ENCODE peak calls at places on chromosomes 1 and 21, in ten cellular contexts. X is WERI-Rb-1, E is fibroblast of lung, O is dorsolateral prefrontal cortex, B is heart right ventricle, W is PC-9, J is Peyer's patch, T is DND-41, C is mesendoderm, I is pancreas. Y is an unnamed sample.

GRCh38 chr1:19450811-19451564 is 34.4 kb downstream of the CAPZB start:
- DNase-seq in O (no peak), W (peak; percentile 25), C (no peak), I (no peak), X (no peak), T (no peak), B (no peak), E (peak; percentile 97), J (peak; percentile 68), Y (no peak)

GRCh38 chr1:213415686-213416380 is 364.8 kb downstream of the RPS6KC1 start:
- DNase-seq in T (no peak), W (no peak), X (no peak), E (no peak), O (no peak), I (no peak), C (peak; percentile 34), J (no peak), B (no peak), Y (no peak)

GRCh38 chr1:163897401-163898169 is 575.8 kb downstream of the NUF2 start:
- DNase-seq in X (no peak), W (no peak), T (no peak), C (no peak), B (peak; percentile 33), O (no peak), J (no peak), E (peak; percentile 56), I (no peak), Y (no peak)

GRCh38 chr1:4109626-4109940 is 209.5 kb upstream of the C1orf174 start:
- DNase-seq in W (no peak), O (no peak), B (no peak), T (no peak), I (no peak), E (no peak), J (no peak), C (no peak), X (no peak), Y (no peak)

GRCh38 chr1:6245086-6245868 is 1.3 kb downstream of the HES3 start:
- DNase-seq in W (peak; percentile 82), I (peak; percentile 72), E (peak; percentile 73), J (peak; percentile 85), B (peak; percentile 65), T (peak; percentile 83), O (peak; percentile 55), C (peak; percentile 93), X (peak; percentile 83), Y (peak; percentile 75)

GRCh38 chr1:207088731-207089626 is at the start of gene C4BPB:
- DNase-seq in X (no peak), I (peak; percentile 50), T (peak; percentile 72), J (peak; percentile 75), O (no peak), W (peak; percentile 29), B (no peak), C (peak; percentile 45), E (no peak), Y (peak; percentile 60)

GRCh38 chr1:60137406-60137805 is 63.8 kb upstream of the C1orf87 start:
- DNase-seq in X (peak; percentile 7), C (no peak), O (no peak), I (no peak), W (no peak), T (no peak), B (no peak), E (no peak), J (no peak), Y (no peak)

GRCh38 chr21:37200641-37201480 is 66.3 kb downstream of the VPS26C start:
- DNase-seq in I (no peak), W (no peak), O (no peak), B (no peak), C (no peak), X (no peak), J (no peak), E (no peak), T (no peak), Y (no peak)

DNA sequence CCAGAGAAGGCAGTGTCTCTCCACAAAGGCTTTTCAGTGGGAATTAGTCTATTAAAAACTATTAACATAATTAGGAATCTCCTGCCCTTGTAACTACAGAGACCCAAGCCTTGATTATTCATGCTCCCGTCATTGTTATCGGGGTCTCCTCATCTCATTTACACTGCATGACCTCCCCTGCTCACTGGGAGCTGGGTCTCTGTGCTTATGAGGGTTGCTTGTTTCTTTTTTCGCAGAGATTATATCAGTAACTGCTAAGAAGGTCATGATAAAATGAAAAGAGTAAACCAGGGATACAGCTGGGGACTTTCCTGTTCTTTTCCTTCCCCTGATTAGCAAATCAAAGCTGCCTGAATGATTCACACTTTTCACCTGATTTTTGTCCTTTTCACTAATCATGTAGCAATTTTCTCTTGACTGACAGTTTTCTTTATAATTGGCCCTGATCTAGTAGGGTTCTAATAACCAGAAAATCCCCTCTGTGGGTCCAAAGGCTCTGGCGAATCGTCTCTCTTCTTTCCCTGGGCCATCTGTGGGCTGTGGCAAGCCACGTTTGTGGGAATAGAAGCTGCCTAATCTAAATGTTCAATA is 116.5 kb upstream of the BARHL2 start:
- DNase-seq in J (no peak), T (no peak), E (no peak), W (no peak), I (no peak), O (no peak), X (no peak), C (peak; percentile 67), B (no peak), Y (no peak)
- H3K27me3 ChIP-seq in J (no peaks in the 10 kb centered on the region), T (no peaks in the 10 kb centered on the region), E (peaks cover 42% of the 10 kb centered on the region), W (no peaks in the 10 kb centered on the region), I (no peaks in the 10 kb centered on the region), O (peaks cover 65% of the 10 kb centered on the region), X (no peaks in the 10 kb centered on the region), C (peaks cover 38% of the 10 kb centered on the region), B (peaks cover 67% of the 10 kb centered on the region), Y (peaks cover 14% of the 10 kb centered on the region)

DNA sequence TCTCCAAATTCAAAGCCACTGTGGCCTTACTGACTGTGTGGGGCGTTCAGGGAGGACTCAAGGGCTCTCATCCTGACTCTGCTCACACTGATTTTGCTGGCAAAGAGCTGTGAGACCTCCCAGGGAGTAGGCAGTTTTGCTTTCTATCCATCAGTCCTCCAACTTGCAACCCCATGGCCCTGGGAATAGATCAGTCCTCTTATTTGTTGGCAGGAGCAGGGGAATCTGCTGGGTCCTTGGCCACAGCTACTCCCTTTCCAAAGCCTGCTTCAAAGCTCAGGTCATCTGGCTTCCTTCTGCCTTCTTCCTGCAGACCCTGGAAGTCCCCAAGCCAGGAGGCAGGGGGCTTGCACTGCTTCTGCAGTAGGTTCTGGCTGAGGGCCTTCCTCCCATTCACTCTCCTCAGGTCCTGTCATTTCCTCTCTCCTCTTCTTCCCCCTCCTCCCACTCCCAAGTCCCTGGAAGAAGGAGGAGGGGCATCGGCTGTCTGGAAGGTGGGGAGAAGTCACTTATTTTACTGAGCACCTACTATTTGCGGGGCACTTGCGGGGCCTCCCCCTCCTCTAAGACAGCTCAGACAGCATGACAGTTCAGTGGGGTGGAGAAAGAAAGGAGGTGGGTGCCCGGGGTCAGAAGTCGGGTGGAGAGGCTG is 835 bp upstream of the NAV1 start:
- DNase-seq in T (no peak), B (no peak), I (no peak), W (no peak), X (peak; percentile 65), O (no peak), C (peak; percentile 86), E (no peak), J (no peak), Y (no peak)
- H3K27me3 ChIP-seq in T (peaks cover 32% of the 10 kb centered on the region), B (no peaks in the 10 kb centered on the region), I (no peaks in the 10 kb centered on the region), W (no peaks in the 10 kb centered on the region), X (no peaks in the 10 kb centered on the region), O (no peaks in the 10 kb centered on the region), C (no peaks in the 10 kb centered on the region), E (no peaks in the 10 kb centered on the region), J (no peaks in the 10 kb centered on the region), Y (no peaks in the 10 kb centered on the region)

GRCh38 chr1:84995484-84996334 is 1.2 kb downstream of the MCOLN2 start:
- DNase-seq in I (no peak), B (no peak), E (no peak), O (no peak), C (no peak), X (no peak), J (no peak), W (no peak), T (no peak), Y (no peak)

GRCh38 chr1:85001742-85002141 is 4.8 kb upstream of the MCOLN2 start:
- DNase-seq in X (no peak), J (no peak), E (no peak), O (no peak), T (no peak), W (no peak), C (no peak), I (no peak), B (no peak), Y (no peak)

GRCh38 chr1:84997667-84998600 is 1.0 kb upstream of the MCOLN2 start:
- DNase-seq in C (peak; percentile 16), W (no peak), O (no peak), J (no peak), E (peak; percentile 15), I (no peak), T (no peak), B (no peak), X (no peak), Y (peak; percentile 19)

GRCh38 chr1:84996846-84997666 is at the start of gene MCOLN2:
- DNase-seq in I (peak; percentile 44), C (peak; percentile 43), T (no peak), X (peak; percentile 47), O (no peak), E (peak; percentile 12), W (peak; percentile 19), J (peak; percentile 70), B (no peak), Y (peak; percentile 7)

DNA sequence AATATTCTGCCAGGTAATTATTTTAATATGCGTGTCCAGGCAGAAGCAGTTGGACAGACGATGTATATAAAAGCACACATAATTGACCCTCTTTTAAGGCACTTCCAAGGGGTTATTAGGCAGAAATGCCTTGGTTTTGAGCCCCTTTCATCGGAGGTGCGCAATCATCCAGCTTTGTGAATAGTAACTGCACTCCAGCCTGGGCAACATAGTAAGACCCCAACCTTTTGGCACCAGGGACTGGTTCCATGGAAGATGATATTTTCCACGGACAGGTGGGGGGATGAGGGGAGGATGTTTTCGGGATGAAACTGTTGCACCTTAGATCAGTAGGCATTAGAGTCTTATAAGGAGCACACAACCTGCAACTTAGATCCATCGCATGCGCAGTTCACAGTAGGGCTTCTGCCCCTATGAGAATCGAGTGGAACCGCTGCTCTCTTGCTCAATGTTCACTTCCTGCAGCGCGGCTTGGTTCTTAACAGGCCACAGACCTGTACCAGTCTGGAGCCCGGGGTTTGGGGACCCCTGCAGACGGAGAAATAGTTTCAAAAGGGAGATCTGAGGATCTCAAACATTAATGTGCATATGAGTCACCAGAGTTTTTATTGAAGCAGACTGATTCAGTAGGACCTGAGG is 1.8 kb upstream of the MCOLN2 start:
- DNase-seq in B (no peak), J (peak; percentile 82), E (peak; percentile 14), O (no peak), X (no peak), I (no peak), C (peak; percentile 7), W (no peak), T (no peak), Y (no peak)
- H3K27me3 ChIP-seq in B (peaks cover 74% of the 10 kb centered on the region), J (no peaks in the 10 kb centered on the region), E (peaks cover 43% of the 10 kb centered on the region), O (peaks cover 57% of the 10 kb centered on the region), X (peaks cover 7% of the 10 kb centered on the region), I (no peaks in the 10 kb centered on the region), C (peaks cover 28% of the 10 kb centered on the region), W (peaks cover 21% of the 10 kb centered on the region), T (no peaks in the 10 kb centered on the region), Y (no peaks in the 10 kb centered on the region)

DNA sequence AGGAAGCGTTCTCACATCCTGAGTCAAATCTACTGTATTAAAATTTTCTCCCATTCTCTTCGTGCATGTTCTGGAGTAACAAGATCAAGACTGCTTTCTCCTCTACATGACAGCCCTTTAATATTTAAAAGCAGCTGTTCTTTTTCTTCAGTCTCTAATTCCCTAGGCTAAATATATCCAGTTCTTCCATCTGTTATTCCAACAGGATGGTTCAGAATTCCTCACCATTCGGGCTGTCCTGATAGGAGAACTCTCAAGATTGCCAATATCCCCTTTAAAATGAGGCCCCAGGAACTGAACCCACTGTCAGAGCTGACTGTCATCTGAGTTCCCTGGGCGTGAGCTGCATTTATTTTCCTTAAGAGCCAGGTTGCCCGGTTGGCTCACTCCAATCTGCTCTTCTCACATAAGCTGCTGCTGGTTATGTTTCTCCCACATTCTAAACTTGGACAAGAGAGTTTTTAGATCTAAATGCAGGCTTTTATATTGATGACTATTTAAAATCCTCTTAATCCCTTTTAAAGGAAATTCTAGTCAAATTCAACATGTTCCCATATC is 177.6 kb downstream of the MIS18A start:
- DNase-seq in E (no peak), O (no peak), T (no peak), J (no peak), I (no peak), W (no peak), C (no peak), B (no peak), X (peak; percentile 61), Y (no peak)
- H3K27me3 ChIP-seq in E (no peaks in the 10 kb centered on the region), O (no peaks in the 10 kb centered on the region), T (peaks cover 5% of the 10 kb centered on the region), J (no peaks in the 10 kb centered on the region), I (no peaks in the 10 kb centered on the region), W (peaks cover 13% of the 10 kb centered on the region), C (no peaks in the 10 kb centered on the region), B (no peaks in the 10 kb centered on the region), X (no peaks in the 10 kb centered on the region), Y (no peaks in the 10 kb centered on the region)